ENCODE peak calls at places on chromosomes 12 and 14, in four cellular contexts. O is GM12878, A is K562, G is HCT116. J is an unnamed sample.

GRCh38 chr14:36418937-36419336 is 98.5 kb upstream of the MBIP start:
- DNase-seq in O (no peak), A (no peak), G (no peak), J (no peak)

GRCh38 chr12:43921666-43922337 is 85.9 kb downstream of the TMEM117 start:
- DNase-seq in O (no peak), A (no peak), G (no peak), J (no peak)

GRCh38 chr14:87156878-87157277 is 836.1 kb downstream of the GALC start:
- DNase-seq in O (no peak), A (no peak), G (no peak), J (no peak)

GRCh38 chr14:56949828-56950227 is 139.5 kb upstream of the OTX2 start:
- DNase-seq in O (no peak), A (no peak), G (no peak), J (no peak)

GRCh38 chr14:99562848-99563748 is 40.9 kb downstream of the CCDC85C start:
- DNase-seq in O (no peak), A (peak; percentile 66), G (no peak), J (peak; percentile 75)

GRCh38 chr12:115871714-115872113 is 405.8 kb downstream of the MED13L start:
- DNase-seq in O (no peak), A (peak; percentile 33), G (peak; percentile 58), J (no peak)

GRCh38 chr12:26863515-26863914 is 30.5 kb upstream of the ITPR2 start:
- DNase-seq in O (no peak), A (no peak), G (peak; percentile 23), J (no peak)

GRCh38 chr14:52485350-52485960 is 66.8 kb downstream of the TXNDC16 start:
- DNase-seq in O (no peak), A (no peak), G (no peak), J (no peak)

GRCh38 chr12:107352347-107353081 is 259.2 kb upstream of the CRY1 start:
- DNase-seq in O (no peak), A (no peak), G (no peak), J (no peak)

GRCh38 chr12:91777268-91777997 is 368.2 kb downstream of the BTG1 start:
- DNase-seq in O (no peak), A (peak; percentile 16), G (peak; percentile 72), J (no peak)

GRCh38 chr12:102645968-102646367 is 165.6 kb upstream of the IGF1 start:
- DNase-seq in O (no peak), A (no peak), G (no peak), J (no peak)

DNA sequence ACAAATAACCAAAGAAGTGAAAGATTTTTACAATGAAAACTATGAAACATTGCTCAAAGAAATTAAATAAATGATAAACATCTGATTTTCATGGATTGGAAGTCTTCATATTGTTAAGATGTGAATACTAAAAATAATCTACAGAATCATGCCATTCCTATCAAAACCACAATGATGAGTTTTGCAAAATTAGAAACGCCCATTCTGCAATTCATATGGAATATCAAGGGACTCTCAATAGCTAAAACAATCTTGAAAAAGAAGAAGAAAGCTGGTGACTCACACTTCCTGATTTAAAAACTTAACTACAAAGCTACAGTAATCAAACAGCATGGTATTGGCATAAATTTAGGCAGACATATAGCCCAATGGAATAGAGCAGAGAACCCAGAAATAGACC is 40.2 kb upstream of the CCT2 start:
- DNase-seq in O (no peak), A (no peak), G (no peak), J (no peak)
- TF ChIP-seq EGR1 in O (no peak), A (no peak), G (no peak), J (no peak)

GRCh38 chr14:104633276-104633861 is 28.8 kb upstream of the TMEM179 start:
- DNase-seq in O (no peak), A (no peak), G (no peak), J (no peak)

GRCh38 chr14:104632781-104633180 is 28.2 kb upstream of the TMEM179 start:
- DNase-seq in O (no peak), A (no peak), G (no peak), J (no peak)

GRCh38 chr14:104635717-104636116 is 31.1 kb upstream of the TMEM179 start:
- DNase-seq in O (no peak), A (no peak), G (no peak), J (no peak)

GRCh38 chr14:104634886-104635570 is 30.5 kb upstream of the TMEM179 start:
- DNase-seq in O (no peak), A (no peak), G (no peak), J (no peak)

GRCh38 chr14:104634031-104634760 is 29.6 kb upstream of the TMEM179 start:
- DNase-seq in O (no peak), A (no peak), G (no peak), J (no peak)
- TF ChIP-seq EGR1 in O (no peak), A (no peak), G (no peak), J (no peak)

GRCh38 chr12:47189753-47190152 is 110.0 kb upstream of the AMIGO2 start:
- DNase-seq in O (no peak), A (peak; percentile 29), G (no peak), J (no peak)

GRCh38 chr12:47186246-47186645 is 106.5 kb upstream of the AMIGO2 start:
- DNase-seq in O (no peak), A (peak; percentile 19), G (no peak), J (no peak)

GRCh38 chr12:47190271-47190750 is 110.6 kb upstream of the AMIGO2 start:
- DNase-seq in O (no peak), A (no peak), G (no peak), J (no peak)

GRCh38 chr12:47190905-47191304 is 111.1 kb upstream of the AMIGO2 start:
- DNase-seq in O (no peak), A (no peak), G (no peak), J (no peak)

DNA sequence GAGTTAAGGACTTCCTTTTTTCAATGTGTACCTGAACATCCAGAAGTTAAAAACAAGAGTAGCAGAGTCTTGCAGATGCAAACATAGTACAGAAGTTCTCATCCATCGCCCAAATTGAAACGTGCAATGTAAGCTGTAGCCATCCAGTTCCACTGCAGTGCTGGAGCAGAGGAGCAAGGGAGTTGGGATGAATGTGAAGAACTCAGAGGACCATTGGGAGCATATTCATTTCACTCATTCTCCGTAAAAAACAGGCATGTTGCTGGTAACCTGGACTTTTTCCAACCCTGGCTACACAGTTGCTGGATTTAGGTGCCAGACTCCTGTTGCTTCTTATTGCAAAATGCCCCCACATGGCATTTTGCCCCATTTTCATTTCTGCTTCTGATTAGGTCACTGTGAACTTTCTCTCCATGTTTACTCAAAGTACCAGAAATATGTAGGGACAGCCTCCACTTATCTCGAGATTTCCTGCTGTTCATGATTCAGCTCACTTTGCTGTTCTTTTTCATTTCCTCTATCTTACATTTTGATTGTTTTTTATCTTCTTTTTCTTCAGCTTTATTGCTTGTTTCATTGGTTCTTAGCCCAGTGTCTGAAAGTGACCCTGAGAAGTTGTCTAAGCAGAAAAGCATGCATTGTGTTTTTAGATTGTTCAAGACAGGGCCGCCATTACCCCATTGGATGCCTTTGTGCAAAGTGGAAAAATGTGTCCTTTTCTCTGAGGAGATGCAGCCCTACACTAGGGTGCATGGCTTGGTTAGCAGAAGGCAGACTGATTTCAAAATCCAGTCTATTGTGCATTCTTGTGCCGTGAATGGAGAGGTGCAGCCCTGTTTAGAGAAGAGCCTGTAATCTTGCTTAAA is 109.0 kb upstream of the AMIGO2 start:
- DNase-seq in O (no peak), A (no peak), G (no peak), J (no peak)
- TF ChIP-seq EGR1 in O (no peak), A (no peak), G (no peak), J (no peak)

GRCh38 chr14:77105554-77105953 is 7.5 kb downstream of the CIPC start:
- DNase-seq in O (no peak), A (no peak), G (no peak), J (no peak)
- TF ChIP-seq EGR1 in O (no peak), A (no peak), G (no peak), J (no peak)